ENCODE peak calls at places on chromosomes 16 and 17, in seven cellular contexts. One of them, this sample, is unnamed. For H3K4me1, the result is how much of the 10 kb centered on the place peaks cover.

GRCh38 chr17:67477687-67478086 is 100.6 kb downstream of the PITPNC1 start:
- DNase-seq in MM.1S: no peak
- DNase-seq in PC-9: no peak
- DNase-seq in HCT116: peak
- DNase-seq in fibroblast of lung: peak
- DNase-seq in PC-3: peak
- DNase-seq in GM12878: no peak
- DNase-seq in this sample: no peak

GRCh38 chr16:88963583-88963982 is 13.4 kb downstream of the CBFA2T3 start:
- DNase-seq in MM.1S: no peak
- DNase-seq in PC-9: no peak
- DNase-seq in HCT116: no peak
- DNase-seq in fibroblast of lung: no peak
- DNase-seq in PC-3: peak
- DNase-seq in GM12878: no peak
- DNase-seq in this sample: no peak

GRCh38 chr17:62627904-62628603 is 584 bp downstream of the MRC2 start:
- DNase-seq in MM.1S: no peak
- DNase-seq in PC-9: no peak
- DNase-seq in HCT116: no peak
- DNase-seq in fibroblast of lung: peak
- DNase-seq in PC-3: peak
- DNase-seq in GM12878: no peak
- DNase-seq in this sample: peak

GRCh38 chr17:34386343-34386924 is 23.4 kb upstream of the CCL1 start:
- DNase-seq in MM.1S: no peak
- DNase-seq in PC-9: no peak
- DNase-seq in HCT116: no peak
- DNase-seq in fibroblast of lung: no peak
- DNase-seq in PC-3: no peak
- DNase-seq in GM12878: no peak
- DNase-seq in this sample: no peak

GRCh38 chr17:78387982-78388941 is 9.8 kb downstream of the PGS1 start:
- DNase-seq in MM.1S: no peak
- DNase-seq in PC-9: no peak
- DNase-seq in HCT116: no peak
- DNase-seq in fibroblast of lung: peak
- DNase-seq in PC-3: no peak
- DNase-seq in GM12878: no peak
- DNase-seq in this sample: no peak

GRCh38 chr17:80961931-80962330 is 29.7 kb upstream of the CHMP6 start:
- DNase-seq in MM.1S: no peak
- DNase-seq in PC-9: no peak
- DNase-seq in HCT116: no peak
- DNase-seq in fibroblast of lung: no peak
- DNase-seq in PC-3: no peak
- DNase-seq in GM12878: no peak
- DNase-seq in this sample: no peak

GRCh38 chr16:84950906-84951305 is 60.4 kb downstream of the ZDHHC7 start:
- DNase-seq in MM.1S: peak
- DNase-seq in PC-9: peak
- DNase-seq in HCT116: no peak
- DNase-seq in fibroblast of lung: no peak
- DNase-seq in PC-3: peak
- DNase-seq in GM12878: no peak
- DNase-seq in this sample: no peak

GRCh38 chr16:26623442-26623841 is 443.3 kb upstream of the C16orf82 start:
- DNase-seq in MM.1S: no peak
- DNase-seq in PC-9: no peak
- DNase-seq in HCT116: no peak
- DNase-seq in fibroblast of lung: no peak
- DNase-seq in PC-3: no peak
- DNase-seq in GM12878: no peak
- DNase-seq in this sample: no peak

GRCh38 chr16:67092227-67092626 is 17.5 kb upstream of the PHAF1 start:
- DNase-seq in MM.1S: no peak
- DNase-seq in PC-9: no peak
- DNase-seq in HCT116: no peak
- DNase-seq in fibroblast of lung: peak
- DNase-seq in PC-3: no peak
- DNase-seq in GM12878: no peak
- DNase-seq in this sample: no peak

GRCh38 chr17:81044764-81045589 is 10.0 kb downstream of the BAIAP2 start:
- DNase-seq in MM.1S: no peak
- DNase-seq in PC-9: peak
- DNase-seq in HCT116: no peak
- DNase-seq in fibroblast of lung: peak
- DNase-seq in PC-3: peak
- DNase-seq in GM12878: no peak
- DNase-seq in this sample: peak

GRCh38 chr17:19305261-19305660 is 57.3 kb downstream of the B9D1 start:
- DNase-seq in MM.1S: no peak
- DNase-seq in PC-9: no peak
- DNase-seq in HCT116: no peak
- DNase-seq in fibroblast of lung: no peak
- DNase-seq in PC-3: no peak
- DNase-seq in GM12878: no peak
- DNase-seq in this sample: no peak

GRCh38 chr17:19304751-19305150 is 57.8 kb downstream of the B9D1 start:
- DNase-seq in MM.1S: no peak
- DNase-seq in PC-9: no peak
- DNase-seq in HCT116: no peak
- DNase-seq in fibroblast of lung: no peak
- DNase-seq in PC-3: no peak
- DNase-seq in GM12878: no peak
- DNase-seq in this sample: no peak

GRCh38 chr17:19304209-19304608 is 58.3 kb downstream of the B9D1 start:
- DNase-seq in MM.1S: peak
- DNase-seq in PC-9: no peak
- DNase-seq in HCT116: no peak
- DNase-seq in fibroblast of lung: peak
- DNase-seq in PC-3: peak
- DNase-seq in GM12878: no peak
- DNase-seq in this sample: peak

GRCh38 chr17:19306160-19307111 is 56.1 kb downstream of the B9D1 start:
- DNase-seq in MM.1S: peak
- DNase-seq in PC-9: peak
- DNase-seq in HCT116: no peak
- DNase-seq in fibroblast of lung: no peak
- DNase-seq in PC-3: no peak
- DNase-seq in GM12878: peak
- DNase-seq in this sample: no peak

DNA sequence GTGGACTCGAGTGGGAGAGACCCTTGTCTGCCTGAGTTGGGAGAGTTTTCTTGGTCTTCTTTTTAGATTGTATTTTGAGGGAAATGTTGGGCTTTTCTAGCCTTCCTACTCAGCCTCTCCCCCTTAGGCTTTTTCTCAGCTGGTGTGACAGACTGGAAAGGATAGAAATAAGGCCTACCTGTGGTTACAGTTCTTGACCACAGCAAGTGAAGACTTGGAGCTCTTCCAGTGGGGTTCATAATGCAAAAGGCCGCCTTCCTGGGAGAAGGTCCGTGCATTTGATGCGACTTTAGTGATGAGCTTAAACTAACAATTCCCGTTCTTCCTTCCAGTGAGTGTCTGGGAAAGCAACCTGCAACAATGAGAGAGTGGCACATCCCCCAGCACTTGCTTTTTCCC is 56.8 kb downstream of the B9D1 start:
- DNase-seq in MM.1S: peak
- DNase-seq in PC-9: no peak
- DNase-seq in HCT116: no peak
- DNase-seq in fibroblast of lung: no peak
- DNase-seq in PC-3: no peak
- DNase-seq in GM12878: no peak
- DNase-seq in this sample: no peak
- H3K4me1 ChIP-seq in MM.1S: half or more
- H3K4me1 ChIP-seq in PC-9: under half
- H3K4me1 ChIP-seq in HCT116: under half
- H3K4me1 ChIP-seq in fibroblast of lung: under half
- H3K4me1 ChIP-seq in PC-3: under half
- H3K4me1 ChIP-seq in GM12878: under half
- H3K4me1 ChIP-seq in this sample: under half

GRCh38 chr17:48471807-48472484 is 41.9 kb upstream of the SKAP1 start:
- DNase-seq in MM.1S: no peak
- DNase-seq in PC-9: no peak
- DNase-seq in HCT116: no peak
- DNase-seq in fibroblast of lung: no peak
- DNase-seq in PC-3: no peak
- DNase-seq in GM12878: no peak
- DNase-seq in this sample: no peak

GRCh38 chr17:48468299-48468698 is 38.3 kb upstream of the SKAP1 start:
- DNase-seq in MM.1S: peak
- DNase-seq in PC-9: no peak
- DNase-seq in HCT116: no peak
- DNase-seq in fibroblast of lung: no peak
- DNase-seq in PC-3: no peak
- DNase-seq in GM12878: no peak
- DNase-seq in this sample: no peak

GRCh38 chr17:48469227-48469626 is 39.2 kb upstream of the SKAP1 start:
- DNase-seq in MM.1S: no peak
- DNase-seq in PC-9: no peak
- DNase-seq in HCT116: no peak
- DNase-seq in fibroblast of lung: no peak
- DNase-seq in PC-3: no peak
- DNase-seq in GM12878: no peak
- DNase-seq in this sample: no peak

GRCh38 chr17:48472485-48473281 is 42.7 kb upstream of the SKAP1 start:
- DNase-seq in MM.1S: peak
- DNase-seq in PC-9: peak
- DNase-seq in HCT116: peak
- DNase-seq in fibroblast of lung: peak
- DNase-seq in PC-3: peak
- DNase-seq in GM12878: no peak
- DNase-seq in this sample: no peak

DNA sequence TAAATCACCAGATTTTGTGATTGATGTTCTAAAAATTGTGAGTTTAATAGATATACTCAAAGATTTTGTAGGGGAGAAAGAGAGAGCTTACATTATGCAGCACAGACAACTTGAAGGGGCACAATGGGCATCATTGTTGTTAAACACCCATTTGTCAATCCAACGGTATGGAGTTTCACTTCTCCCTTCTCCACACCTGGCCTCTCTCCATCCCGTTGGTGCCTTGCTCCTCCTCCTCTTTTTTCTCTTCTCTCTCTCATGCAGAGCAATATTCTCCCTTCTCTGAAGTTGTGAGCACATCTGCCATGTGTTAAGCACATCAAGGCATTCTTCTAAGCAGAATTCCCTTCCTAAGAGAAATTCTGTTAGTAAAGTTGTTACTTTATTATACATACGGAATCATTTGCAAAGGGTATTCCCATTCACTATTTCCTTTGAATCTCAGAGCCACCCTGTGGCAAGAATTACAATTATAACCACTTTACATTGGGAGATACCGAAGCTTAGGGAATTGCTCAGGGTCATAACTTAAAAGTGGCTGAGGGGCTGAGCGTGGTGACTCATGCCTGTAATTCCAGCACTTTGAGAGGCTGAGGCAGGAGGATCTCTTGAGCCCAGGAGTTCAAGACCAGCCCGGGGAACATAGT is 40.5 kb upstream of the SKAP1 start:
- DNase-seq in MM.1S: no peak
- DNase-seq in PC-9: no peak
- DNase-seq in HCT116: peak
- DNase-seq in fibroblast of lung: peak
- DNase-seq in PC-3: peak
- DNase-seq in GM12878: no peak
- DNase-seq in this sample: no peak
- TF ChIP-seq EZH2 in MM.1S: no peak
- TF ChIP-seq EZH2 in PC-9: no peak
- TF ChIP-seq EZH2 in HCT116: no peak
- TF ChIP-seq EZH2 in fibroblast of lung: no peak
- TF ChIP-seq EZH2 in PC-3: no peak
- TF ChIP-seq EZH2 in GM12878: no peak
- TF ChIP-seq EZH2 in this sample: no peak

DNA sequence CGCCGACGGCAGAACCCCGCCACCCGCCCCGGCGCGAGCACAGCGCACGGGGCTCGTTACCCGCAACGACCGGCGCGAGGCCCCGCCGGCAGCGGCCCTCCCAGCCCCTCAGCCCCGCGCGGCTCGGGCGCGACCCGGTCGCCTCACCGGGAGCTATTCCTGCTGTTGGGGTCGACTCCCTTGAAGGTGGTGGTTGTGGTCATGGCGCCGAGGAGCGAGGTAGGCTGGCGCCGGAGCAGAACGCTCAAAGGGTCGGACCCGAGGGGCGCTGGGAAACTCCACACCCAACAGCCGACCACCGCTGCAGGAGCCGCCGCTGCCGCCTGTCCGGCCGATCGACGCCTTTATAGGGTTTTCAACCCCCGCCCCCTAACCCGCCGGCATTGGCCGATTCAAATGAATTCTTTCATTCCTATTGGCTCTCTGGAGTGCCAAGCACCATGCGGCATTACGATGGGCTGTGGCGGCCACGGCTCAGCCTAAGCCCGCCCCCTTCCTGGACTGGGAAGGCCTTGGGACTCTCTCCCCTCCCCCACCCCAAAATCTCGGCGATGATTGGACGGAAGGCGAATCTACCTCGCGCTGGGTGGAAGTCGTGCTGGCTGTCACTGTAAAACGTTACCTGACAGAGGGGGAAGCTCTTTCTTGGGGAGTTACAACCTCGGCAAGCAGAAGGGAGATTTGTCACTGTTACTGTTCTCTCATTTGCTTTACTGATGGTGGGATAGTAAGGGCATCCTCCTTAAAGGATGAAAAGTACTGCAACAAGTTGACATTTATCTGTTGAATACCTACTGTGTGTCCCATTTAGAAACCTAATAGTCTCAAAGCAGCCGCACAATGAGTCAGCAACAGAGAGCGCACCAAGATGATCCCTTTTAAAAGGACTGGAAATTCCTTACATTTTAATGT is at the start of gene JPT1:
- DNase-seq in MM.1S: peak
- DNase-seq in PC-9: peak
- DNase-seq in HCT116: peak
- DNase-seq in fibroblast of lung: peak
- DNase-seq in PC-3: peak
- DNase-seq in GM12878: peak
- DNase-seq in this sample: peak
- H3K4me1 ChIP-seq in MM.1S: under half
- H3K4me1 ChIP-seq in PC-9: under half
- H3K4me1 ChIP-seq in HCT116: half or more
- H3K4me1 ChIP-seq in fibroblast of lung: under half
- H3K4me1 ChIP-seq in PC-3: under half
- H3K4me1 ChIP-seq in GM12878: under half
- H3K4me1 ChIP-seq in this sample: under half

GRCh38 chr17:49963626-49964538 is 5.1 kb upstream of the DLX4 start:
- DNase-seq in MM.1S: no peak
- DNase-seq in PC-9: no peak
- DNase-seq in HCT116: no peak
- DNase-seq in fibroblast of lung: no peak
- DNase-seq in PC-3: no peak
- DNase-seq in GM12878: no peak
- DNase-seq in this sample: no peak
- TF ChIP-seq EZH2 in MM.1S: peak
- TF ChIP-seq EZH2 in PC-9: no peak
- TF ChIP-seq EZH2 in HCT116: no peak
- TF ChIP-seq EZH2 in fibroblast of lung: peak
- TF ChIP-seq EZH2 in PC-3: no peak
- TF ChIP-seq EZH2 in GM12878: no peak
- TF ChIP-seq EZH2 in this sample: no peak